ENCODE peak calls at places on chromosome 11, in six cellular contexts. One of them, this sample, is unnamed.

GRCh38 chr11:10301656-10302293 is 3.1 kb upstream of the ADM start:
- DNase-seq in transverse colon: no peak
- DNase-seq in A549: no peak
- DNase-seq in tibial nerve: no peak
- DNase-seq in HepG2: no peak
- DNase-seq in stomach: no peak
- DNase-seq in this sample: no peak

GRCh38 chr11:68471360-68472340 is 11.1 kb downstream of the PPP6R3 start:
- DNase-seq in transverse colon: no peak
- DNase-seq in A549: no peak
- DNase-seq in tibial nerve: no peak
- DNase-seq in HepG2: no peak
- DNase-seq in stomach: no peak
- DNase-seq in this sample: no peak

GRCh38 chr11:60777572-60777971 is 7.6 kb upstream of the MS4A10 start:
- DNase-seq in transverse colon: no peak
- DNase-seq in A549: peak
- DNase-seq in tibial nerve: no peak
- DNase-seq in HepG2: peak
- DNase-seq in stomach: no peak
- DNase-seq in this sample: no peak

GRCh38 chr11:124922831-124923230 is 3.8 kb downstream of the HEPN1 start:
- DNase-seq in transverse colon: no peak
- DNase-seq in A549: no peak
- DNase-seq in tibial nerve: no peak
- DNase-seq in HepG2: no peak
- DNase-seq in stomach: no peak
- DNase-seq in this sample: no peak

GRCh38 chr11:104338186-104338585 is 174.2 kb upstream of the PDGFD start:
- DNase-seq in transverse colon: no peak
- DNase-seq in A549: no peak
- DNase-seq in tibial nerve: no peak
- DNase-seq in HepG2: no peak
- DNase-seq in stomach: no peak
- DNase-seq in this sample: no peak

GRCh38 chr11:111878385-111878765 is 590 bp downstream of the FDXACB1 start:
- DNase-seq in transverse colon: no peak
- DNase-seq in A549: peak
- DNase-seq in tibial nerve: no peak
- DNase-seq in HepG2: no peak
- DNase-seq in stomach: no peak
- DNase-seq in this sample: no peak

GRCh38 chr11:35276396-35276795 is 137.4 kb downstream of the CD44 start:
- DNase-seq in transverse colon: no peak
- DNase-seq in A549: peak
- DNase-seq in tibial nerve: no peak
- DNase-seq in HepG2: no peak
- DNase-seq in stomach: peak
- DNase-seq in this sample: peak

GRCh38 chr11:11463397-11463796 is 110.3 kb upstream of the CSNK2A3 start:
- DNase-seq in transverse colon: no peak
- DNase-seq in A549: no peak
- DNase-seq in tibial nerve: no peak
- DNase-seq in HepG2: no peak
- DNase-seq in stomach: no peak
- DNase-seq in this sample: no peak

GRCh38 chr11:110000045-110000502 is 93.1 kb upstream of the ZC3H12C start:
- DNase-seq in transverse colon: no peak
- DNase-seq in A549: peak
- DNase-seq in tibial nerve: no peak
- DNase-seq in HepG2: no peak
- DNase-seq in stomach: no peak
- DNase-seq in this sample: peak

GRCh38 chr11:116695657-116696254 is 77.0 kb downstream of the BUD13 start:
- DNase-seq in transverse colon: no peak
- DNase-seq in A549: no peak
- DNase-seq in tibial nerve: no peak
- DNase-seq in HepG2: no peak
- DNase-seq in stomach: no peak
- DNase-seq in this sample: no peak

GRCh38 chr11:6077723-6078122 is 29.8 kb upstream of the OR56B4 start:
- DNase-seq in transverse colon: no peak
- DNase-seq in A549: no peak
- DNase-seq in tibial nerve: no peak
- DNase-seq in HepG2: no peak
- DNase-seq in stomach: no peak
- DNase-seq in this sample: no peak

GRCh38 chr11:57069942-57070341 is 81.2 kb downstream of the OR5AK2 start:
- DNase-seq in transverse colon: no peak
- DNase-seq in A549: no peak
- DNase-seq in tibial nerve: no peak
- DNase-seq in HepG2: no peak
- DNase-seq in stomach: no peak
- DNase-seq in this sample: no peak

GRCh38 chr11:48006301-48006992 is 26.1 kb downstream of the PTPRJ start:
- DNase-seq in transverse colon: no peak
- DNase-seq in A549: no peak
- DNase-seq in tibial nerve: no peak
- DNase-seq in HepG2: no peak
- DNase-seq in stomach: no peak
- DNase-seq in this sample: no peak

GRCh38 chr11:113241190-113242051 is 73.0 kb upstream of the TTC12 start:
- DNase-seq in transverse colon: no peak
- DNase-seq in A549: no peak
- DNase-seq in tibial nerve: no peak
- DNase-seq in HepG2: no peak
- DNase-seq in stomach: no peak
- DNase-seq in this sample: no peak

GRCh38 chr11:115333106-115333505 is 171.1 kb downstream of the CADM1 start:
- DNase-seq in transverse colon: no peak
- DNase-seq in A549: no peak
- DNase-seq in tibial nerve: no peak
- DNase-seq in HepG2: no peak
- DNase-seq in stomach: no peak
- DNase-seq in this sample: no peak

GRCh38 chr11:65856689-65857499 is 1.1 kb downstream of the CFL1 start:
- DNase-seq in transverse colon: peak
- DNase-seq in A549: peak
- DNase-seq in tibial nerve: peak
- DNase-seq in HepG2: peak
- DNase-seq in stomach: peak
- DNase-seq in this sample: peak

GRCh38 chr11:57464343-57465181 is 4.2 kb downstream of the RTN4RL2 start:
- DNase-seq in transverse colon: no peak
- DNase-seq in A549: no peak
- DNase-seq in tibial nerve: no peak
- DNase-seq in HepG2: no peak
- DNase-seq in stomach: no peak
- DNase-seq in this sample: peak

GRCh38 chr11:126359431-126360048 is 4.1 kb downstream of the ST3GAL4 start:
- DNase-seq in transverse colon: peak
- DNase-seq in A549: no peak
- DNase-seq in tibial nerve: peak
- DNase-seq in HepG2: no peak
- DNase-seq in stomach: no peak
- DNase-seq in this sample: no peak

GRCh38 chr11:31366795-31367194 is 2.7 kb downstream of the DCDC1 start:
- DNase-seq in transverse colon: no peak
- DNase-seq in A549: no peak
- DNase-seq in tibial nerve: no peak
- DNase-seq in HepG2: no peak
- DNase-seq in stomach: no peak
- DNase-seq in this sample: no peak

GRCh38 chr11:9787981-9788521 is 124.2 kb downstream of the SWAP70 start:
- DNase-seq in transverse colon: peak
- DNase-seq in A549: no peak
- DNase-seq in tibial nerve: no peak
- DNase-seq in HepG2: no peak
- DNase-seq in stomach: no peak
- DNase-seq in this sample: no peak

GRCh38 chr11:39732002-39732401 is 1727.5 kb downstream of the LRRC4C start:
- DNase-seq in transverse colon: no peak
- DNase-seq in A549: no peak
- DNase-seq in tibial nerve: no peak
- DNase-seq in HepG2: no peak
- DNase-seq in stomach: no peak
- DNase-seq in this sample: no peak

GRCh38 chr11:110294509-110294908 is 1.9 kb downstream of the RDX start:
- DNase-seq in transverse colon: no peak
- DNase-seq in A549: no peak
- DNase-seq in tibial nerve: no peak
- DNase-seq in HepG2: no peak
- DNase-seq in stomach: no peak
- DNase-seq in this sample: no peak

GRCh38 chr11:45035440-45035839 is 84.8 kb upstream of the TP53I11 start:
- DNase-seq in transverse colon: no peak
- DNase-seq in A549: no peak
- DNase-seq in tibial nerve: no peak
- DNase-seq in HepG2: no peak
- DNase-seq in stomach: no peak
- DNase-seq in this sample: no peak

GRCh38 chr11:85094795-85095194 is 532.3 kb downstream of the DLG2 start:
- DNase-seq in transverse colon: no peak
- DNase-seq in A549: no peak
- DNase-seq in tibial nerve: no peak
- DNase-seq in HepG2: no peak
- DNase-seq in stomach: no peak
- DNase-seq in this sample: no peak

GRCh38 chr11:85099522-85099921 is 527.6 kb downstream of the DLG2 start:
- DNase-seq in transverse colon: no peak
- DNase-seq in A549: no peak
- DNase-seq in tibial nerve: no peak
- DNase-seq in HepG2: no peak
- DNase-seq in stomach: no peak
- DNase-seq in this sample: no peak

GRCh38 chr11:85098996-85099395 is 528.1 kb downstream of the DLG2 start:
- DNase-seq in transverse colon: no peak
- DNase-seq in A549: no peak
- DNase-seq in tibial nerve: no peak
- DNase-seq in HepG2: no peak
- DNase-seq in stomach: no peak
- DNase-seq in this sample: no peak

GRCh38 chr11:85095239-85095638 is 531.9 kb downstream of the DLG2 start:
- DNase-seq in transverse colon: no peak
- DNase-seq in A549: no peak
- DNase-seq in tibial nerve: no peak
- DNase-seq in HepG2: no peak
- DNase-seq in stomach: no peak
- DNase-seq in this sample: no peak

DNA sequence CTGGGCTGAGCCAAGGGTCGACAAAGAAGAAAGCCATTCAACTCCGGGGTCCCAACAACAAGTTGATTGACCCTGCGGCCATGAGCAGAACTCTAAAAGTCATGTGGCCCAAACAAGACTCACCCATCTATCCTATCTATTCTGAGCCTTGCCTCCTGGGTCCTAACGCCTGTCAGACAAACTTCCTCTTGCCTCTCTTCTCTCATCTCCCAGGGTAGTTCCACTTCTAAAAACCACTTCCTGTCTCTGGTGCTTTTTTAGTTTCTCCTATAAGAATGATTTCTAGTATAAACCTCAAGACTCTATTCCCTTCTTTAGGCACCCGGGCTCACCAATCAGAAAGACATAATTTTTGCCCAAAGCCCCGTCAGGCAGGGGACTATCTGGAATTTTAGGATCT is 530.2 kb downstream of the DLG2 start:
- DNase-seq in transverse colon: no peak
- DNase-seq in A549: no peak
- DNase-seq in tibial nerve: no peak
- DNase-seq in HepG2: no peak
- DNase-seq in stomach: no peak
- DNase-seq in this sample: no peak
- TF ChIP-seq EP300 in transverse colon: no peak
- TF ChIP-seq EP300 in A549: no peak
- TF ChIP-seq EP300 in tibial nerve: no peak
- TF ChIP-seq EP300 in HepG2: no peak
- TF ChIP-seq EP300 in stomach: no peak
- TF ChIP-seq EP300 in this sample: no peak

DNA sequence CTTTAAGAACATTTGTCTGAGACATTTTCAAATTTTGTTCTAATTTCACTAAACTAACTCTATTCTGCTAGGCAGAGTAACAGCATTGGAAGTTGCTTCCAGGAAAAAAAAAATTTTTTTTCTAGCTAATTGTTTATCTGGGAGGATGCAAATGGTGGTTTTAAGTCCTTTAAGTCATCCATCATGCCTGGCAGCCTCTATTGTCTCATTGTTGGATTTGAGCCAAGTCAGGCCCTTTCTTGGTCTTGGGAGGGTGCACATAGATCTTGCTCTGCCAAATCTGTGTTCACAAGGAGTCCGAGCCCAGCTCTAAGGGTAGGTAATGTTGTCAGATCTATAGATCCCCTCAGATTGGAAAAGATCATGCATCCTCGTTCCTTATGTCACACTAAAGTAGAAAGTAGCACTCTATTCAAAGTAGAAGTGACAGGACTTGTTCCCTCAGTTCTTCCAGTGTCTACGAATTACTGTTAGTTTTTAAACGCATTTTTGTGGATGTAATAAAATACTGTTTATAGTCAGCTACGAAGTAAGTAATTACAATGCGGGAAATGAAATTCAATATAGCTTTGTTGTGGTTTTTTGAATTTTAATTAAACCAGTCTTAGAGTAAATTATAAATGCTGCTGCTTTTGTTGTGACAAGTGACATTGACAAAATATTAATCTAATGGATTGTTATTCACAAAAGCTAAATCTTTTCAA is 166.0 kb upstream of the RASSF10 start:
- DNase-seq in transverse colon: no peak
- DNase-seq in A549: peak
- DNase-seq in tibial nerve: no peak
- DNase-seq in HepG2: no peak
- DNase-seq in stomach: no peak
- DNase-seq in this sample: no peak
- TF ChIP-seq EP300 in transverse colon: no peak
- TF ChIP-seq EP300 in A549: no peak
- TF ChIP-seq EP300 in tibial nerve: no peak
- TF ChIP-seq EP300 in HepG2: no peak
- TF ChIP-seq EP300 in stomach: no peak
- TF ChIP-seq EP300 in this sample: no peak

GRCh38 chr11:123616505-123617198 is 37.8 kb downstream of the SCN3B start:
- DNase-seq in transverse colon: peak
- DNase-seq in A549: no peak
- DNase-seq in tibial nerve: no peak
- DNase-seq in HepG2: no peak
- DNase-seq in stomach: no peak
- DNase-seq in this sample: peak

GRCh38 chr11:123624974-123625373 is 29.4 kb downstream of the SCN3B start:
- DNase-seq in transverse colon: no peak
- DNase-seq in A549: no peak
- DNase-seq in tibial nerve: no peak
- DNase-seq in HepG2: no peak
- DNase-seq in stomach: no peak
- DNase-seq in this sample: no peak

GRCh38 chr11:123622576-123622975 is 31.8 kb downstream of the SCN3B start:
- DNase-seq in transverse colon: no peak
- DNase-seq in A549: no peak
- DNase-seq in tibial nerve: no peak
- DNase-seq in HepG2: no peak
- DNase-seq in stomach: no peak
- DNase-seq in this sample: no peak
- TF ChIP-seq EP300 in transverse colon: no peak
- TF ChIP-seq EP300 in A549: no peak
- TF ChIP-seq EP300 in tibial nerve: no peak
- TF ChIP-seq EP300 in HepG2: no peak
- TF ChIP-seq EP300 in stomach: no peak
- TF ChIP-seq EP300 in this sample: no peak

GRCh38 chr11:107496011-107496410 is 38.4 kb upstream of the CWF19L2 start:
- DNase-seq in transverse colon: no peak
- DNase-seq in A549: no peak
- DNase-seq in tibial nerve: no peak
- DNase-seq in HepG2: peak
- DNase-seq in stomach: no peak
- DNase-seq in this sample: no peak
- TF ChIP-seq EP300 in transverse colon: no peak
- TF ChIP-seq EP300 in A549: no peak
- TF ChIP-seq EP300 in tibial nerve: no peak
- TF ChIP-seq EP300 in HepG2: no peak
- TF ChIP-seq EP300 in stomach: no peak
- TF ChIP-seq EP300 in this sample: no peak